ENCODE peak calls at places on chromosome 12, in six cellular contexts. F is A549, T is Peyer's patch, E is esophagus muscularis mucosa, R is PC-9, I is lower lobe of right lung. B is an unnamed sample.

GRCh38 chr12:13864081-13864673 is 117.2 kb downstream of the GRIN2B start:
- DNase-seq in F (peak; percentile 65), I (peak; percentile 77), T (peak; percentile 49), R (peak; percentile 48), E (no peak), B (peak; percentile 9)

GRCh38 chr12:87233636-87234035 is 795.6 kb downstream of the C12orf50 start:
- DNase-seq in T (no peak), F (no peak), E (no peak), R (no peak), I (no peak), B (no peak)

GRCh38 chr12:123696641-123697040 is 15.5 kb upstream of the ATP6V0A2 start:
- DNase-seq in E (no peak), I (no peak), T (no peak), R (peak; percentile 68), F (no peak), B (no peak)

GRCh38 chr12:110229409-110229808 is 51.6 kb upstream of the ATP2A2 start:
- DNase-seq in I (no peak), R (no peak), E (no peak), T (no peak), F (no peak), B (no peak)

GRCh38 chr12:27572486-27573255 is 48.7 kb downstream of the PPFIBP1 start:
- DNase-seq in T (no peak), R (no peak), I (no peak), F (no peak), E (no peak), B (no peak)

GRCh38 chr12:109951751-109952150 is 44.4 kb downstream of the GIT2 start:
- DNase-seq in F (no peak), E (no peak), R (peak; percentile 88), I (no peak), T (no peak), B (peak; percentile 25)

GRCh38 chr12:131816495-131816894 is 11.7 kb upstream of the MMP17 start:
- DNase-seq in I (no peak), T (no peak), F (no peak), E (no peak), R (no peak), B (no peak)

GRCh38 chr12:54840293-54840692 is 14.0 kb upstream of the MUCL1 start:
- DNase-seq in F (no peak), E (no peak), I (no peak), R (no peak), T (no peak), B (no peak)

GRCh38 chr12:72574138-72574537 is 302.0 kb downstream of the TRHDE start:
- DNase-seq in E (no peak), T (no peak), R (no peak), F (no peak), I (no peak), B (no peak)

GRCh38 chr12:48199784-48200198 is 3.3 kb downstream of the OR10AD1 start:
- DNase-seq in T (no peak), R (peak; percentile 50), E (peak; percentile 86), F (no peak), I (no peak), B (no peak)

GRCh38 chr12:82993610-82994009 is 306.9 kb downstream of the TMTC2 start:
- DNase-seq in F (no peak), I (no peak), T (no peak), E (no peak), R (no peak), B (no peak)

GRCh38 chr12:101839324-101840283 is 8.8 kb upstream of the GNPTAB start:
- DNase-seq in T (peak; percentile 86), R (no peak), I (no peak), F (peak; percentile 65), E (no peak), B (peak; percentile 78)

GRCh38 chr12:131287938-131288797 is 334.5 kb downstream of the ADGRD1 start:
- DNase-seq in F (no peak), R (no peak), T (no peak), I (no peak), E (no peak), B (no peak)

GRCh38 chr12:71607494-71608330 is 55.9 kb downstream of the ZFC3H1 start:
- DNase-seq in T (no peak), I (no peak), R (no peak), F (no peak), E (no peak), B (no peak)

GRCh38 chr12:123950476-123951169 is 22.0 kb downstream of the CCDC92 start:
- DNase-seq in T (no peak), R (no peak), I (no peak), F (no peak), E (no peak), B (no peak)

GRCh38 chr12:124916370-124917134 is 2.1 kb upstream of the UBC start:
- DNase-seq in T (no peak), I (no peak), E (no peak), R (peak; percentile 93), F (no peak), B (peak; percentile 92)

GRCh38 chr12:15584366-15585041 is 204.7 kb downstream of the EPS8 start:
- DNase-seq in I (no peak), R (no peak), E (no peak), F (no peak), T (no peak), B (peak; percentile 7)

GRCh38 chr12:12099102-12099501 is 28.4 kb downstream of the BCL2L14 start:
- DNase-seq in R (no peak), F (no peak), E (no peak), T (no peak), I (no peak), B (no peak)

GRCh38 chr12:87157791-87158190 is 871.4 kb downstream of the C12orf50 start:
- DNase-seq in E (no peak), R (peak; percentile 58), T (no peak), I (no peak), F (peak; percentile 13), B (peak; percentile 92)

GRCh38 chr12:107329569-107330324 is 236.4 kb upstream of the CRY1 start:
- DNase-seq in F (no peak), E (no peak), T (no peak), I (no peak), R (no peak), B (peak; percentile 70)

GRCh38 chr12:9132008-9132535 is 16.4 kb upstream of the A2M start:
- DNase-seq in F (no peak), E (no peak), T (no peak), R (no peak), I (no peak), B (peak; percentile 51)

GRCh38 chr12:21826549-21826940 is 52.0 kb upstream of the KCNJ8 start:
- DNase-seq in T (no peak), E (no peak), R (no peak), I (no peak), F (no peak), B (no peak)

GRCh38 chr12:21827135-21827534 is 52.6 kb upstream of the KCNJ8 start:
- DNase-seq in R (no peak), F (no peak), T (no peak), I (no peak), E (no peak), B (no peak)

GRCh38 chr12:21819678-21820077 is 45.2 kb upstream of the KCNJ8 start:
- DNase-seq in E (no peak), T (no peak), F (no peak), I (no peak), R (no peak), B (no peak)

GRCh38 chr12:21825924-21826548 is 51.5 kb upstream of the KCNJ8 start:
- DNase-seq in R (no peak), I (no peak), E (no peak), F (no peak), T (no peak), B (no peak)

GRCh38 chr12:21823581-21823980 is 49.1 kb upstream of the KCNJ8 start:
- DNase-seq in F (no peak), I (peak; percentile 48), T (no peak), R (no peak), E (no peak), B (no peak)
- H3K4me1 ChIP-seq in F (peaks cover 6% of the 10 kb centered on the region), I (peaks cover 17% of the 10 kb centered on the region), T (no peaks in the 10 kb centered on the region), R (no peaks in the 10 kb centered on the region), E (peaks cover 39% of the 10 kb centered on the region), B (peaks cover 6% of the 10 kb centered on the region)

GRCh38 chr12:30180602-30181001 is 396.9 kb upstream of the TMTC1 start:
- DNase-seq in E (no peak), T (no peak), I (no peak), F (no peak), R (no peak), B (no peak)

GRCh38 chr12:30181334-30181733 is 397.6 kb upstream of the TMTC1 start:
- DNase-seq in R (no peak), T (no peak), F (no peak), E (no peak), I (no peak), B (no peak)

GRCh38 chr12:30178948-30179347 is 395.2 kb upstream of the TMTC1 start:
- DNase-seq in F (no peak), T (no peak), I (no peak), R (no peak), E (no peak), B (no peak)
- H3K27ac ChIP-seq in F (no peak overlapping the region), T (no peak overlapping the region), I (no peak overlapping the region), R (no peak overlapping the region), E (no peak overlapping the region), B (no peak overlapping the region)

GRCh38 chr12:119804011-119804641 is 73.0 kb downstream of the CIT start:
- DNase-seq in R (no peak), I (peak; percentile 55), T (no peak), F (peak; percentile 71), E (no peak), B (peak; percentile 44)
- TF ChIP-seq CTCF in R (peak; percentile 39), I (peak; percentile 34), T (no peak), F (peak; percentile 57), E (peak; percentile 15), B (peak; percentile 70)

GRCh38 chr12:104467346-104467837 is 10.6 kb downstream of the CHST11 start:
- DNase-seq in R (no peak), E (no peak), I (no peak), F (no peak), T (no peak), B (no peak)
- H3K4me1 ChIP-seq in R (peaks cover 29% of the 10 kb centered on the region), E (no peaks in the 10 kb centered on the region), I (peaks cover 56% of the 10 kb centered on the region), F (peaks cover 13% of the 10 kb centered on the region), T (no peaks in the 10 kb centered on the region), B (no peaks in the 10 kb centered on the region)

GRCh38 chr12:88737838-88738472 is 157.7 kb upstream of the KITLG start:
- DNase-seq in E (no peak), T (no peak), R (no peak), I (no peak), F (no peak), B (no peak)
- H3K27ac ChIP-seq in E (no peak overlapping the region), T (no peak overlapping the region), R (no peak overlapping the region), I (peak overlapping the region; percentile 13), F (no peak overlapping the region), B (no peak overlapping the region)

GRCh38 chr12:22018860-22019259 is 27.2 kb upstream of the CMAS start:
- DNase-seq in E (no peak), F (no peak), T (no peak), I (no peak), R (no peak), B (no peak)
- TF ChIP-seq CTCF in E (peak; percentile 40), F (peak; percentile 69), T (peak; percentile 36), I (peak; percentile 42), R (peak; percentile 77), B (peak; percentile 67)

DNA sequence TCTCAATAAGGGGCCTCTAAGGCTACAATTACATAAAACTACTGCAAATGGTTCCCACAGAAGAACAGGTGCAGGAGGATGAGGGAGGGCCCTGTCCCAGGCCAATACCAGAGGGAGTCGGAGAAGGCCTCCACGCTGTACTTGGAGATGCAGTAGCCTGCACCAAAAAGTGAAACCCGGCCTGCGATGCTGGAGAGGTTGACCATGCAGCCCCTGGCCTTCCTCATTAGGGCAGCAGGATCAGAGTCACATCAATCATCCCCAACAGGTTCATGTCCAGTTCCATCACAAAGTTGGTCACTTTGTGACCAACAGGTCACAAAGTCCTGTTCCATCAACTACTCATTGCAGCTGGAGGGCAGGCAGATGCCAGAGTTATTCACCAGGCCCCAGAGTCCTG is 23.0 kb downstream of the ZBTB39 start:
- DNase-seq in R (no peak), T (no peak), I (no peak), E (peak; percentile 87), F (no peak), B (no peak)
- H3K4me1 ChIP-seq in R (peaks cover 12% of the 10 kb centered on the region), T (no peaks in the 10 kb centered on the region), I (peaks cover 18% of the 10 kb centered on the region), E (peaks cover 8% of the 10 kb centered on the region), F (peaks cover 7% of the 10 kb centered on the region), B (peaks cover 17% of the 10 kb centered on the region)

B was measured in foreskin keratinocyte.